ENCODE peak calls at places on chromosome 20, in nine cellular contexts. U is psoas muscle, I is GM23248, J is stomach, O is Panc1, B is thyroid gland, T is mammary epithelial cell, Y is IMR-90, K is heart right ventricle. W is an unnamed sample. For H3K36me3 and H3K4me1, the result is how much of the 10 kb centered on the place peaks cover.

GRCh38 chr20:3687655-3688054 is 5.8 kb upstream of the ADAM33 start:
- DNase-seq in U (no peak), I (peak), J (no peak), O (no peak), B (no peak), T (no peak), Y (peak), K (no peak), W (no peak)

GRCh38 chr20:2734899-2735298 is 42.3 kb downstream of the EBF4 start:
- DNase-seq in U (no peak), I (no peak), J (no peak), O (no peak), B (no peak), T (no peak), Y (no peak), K (no peak), W (no peak)

GRCh38 chr20:51628533-51629398 is 86.2 kb upstream of the NFATC2 start:
- DNase-seq in U (no peak), I (peak), J (no peak), O (no peak), B (no peak), T (no peak), Y (peak), K (no peak), W (no peak)

GRCh38 chr20:49948178-49948577 is 12.0 kb downstream of the RNF114 start:
- DNase-seq in U (no peak), I (no peak), J (no peak), O (no peak), B (no peak), T (no peak), Y (peak), K (no peak), W (no peak)

GRCh38 chr20:51553897-51554504 is 11.5 kb upstream of the NFATC2 start:
- DNase-seq in U (no peak), I (peak), J (no peak), O (no peak), B (no peak), T (no peak), Y (peak), K (no peak), W (no peak)

GRCh38 chr20:34544109-34544793 is 14.3 kb upstream of the MAP1LC3A start:
- DNase-seq in U (no peak), I (no peak), J (no peak), O (no peak), B (peak), T (no peak), Y (no peak), K (no peak), W (no peak)

GRCh38 chr20:9617940-9618339 is 103.5 kb downstream of the LAMP5 start:
- DNase-seq in U (no peak), I (peak), J (peak), O (peak), B (no peak), T (peak), Y (peak), K (no peak), W (peak)

GRCh38 chr20:45910670-45911485 is 1.1 kb downstream of the PLTP start:
- DNase-seq in U (peak), I (peak), J (peak), O (no peak), B (peak), T (peak), Y (peak), K (peak), W (peak)

GRCh38 chr20:47356220-47356525 is 326 bp downstream of the ZMYND8 start:
- DNase-seq in U (no peak), I (no peak), J (no peak), O (no peak), B (no peak), T (no peak), Y (no peak), K (no peak), W (no peak)

GRCh38 chr20:51573576-51574243 is 31.2 kb upstream of the NFATC2 start:
- DNase-seq in U (peak), I (peak), J (no peak), O (no peak), B (no peak), T (no peak), Y (no peak), K (no peak), W (no peak)

GRCh38 chr20:17320456-17320855 is 93.6 kb downstream of the PCSK2 start:
- DNase-seq in U (no peak), I (peak), J (no peak), O (no peak), B (no peak), T (no peak), Y (no peak), K (no peak), W (no peak)

GRCh38 chr20:41151134-41151869 is 14.0 kb downstream of the PLCG1 start:
- DNase-seq in U (peak), I (no peak), J (no peak), O (no peak), B (no peak), T (no peak), Y (no peak), K (no peak), W (no peak)

GRCh38 chr20:50312682-50313187 is 122.1 kb downstream of the CEBPB start:
- DNase-seq in U (peak), I (peak), J (peak), O (no peak), B (peak), T (peak), Y (peak), K (peak), W (no peak)

GRCh38 chr20:41508335-41508734 is 109.8 kb downstream of the CHD6 start:
- DNase-seq in U (no peak), I (no peak), J (no peak), O (no peak), B (no peak), T (no peak), Y (no peak), K (no peak), W (no peak)

GRCh38 chr20:48901326-48901725 is 20.2 kb upstream of the ARFGEF2 start:
- DNase-seq in U (no peak), I (no peak), J (no peak), O (no peak), B (no peak), T (no peak), Y (no peak), K (no peak), W (no peak)

GRCh38 chr20:39910536-39910935 is 778.5 kb downstream of the MAFB start:
- DNase-seq in U (no peak), I (no peak), J (no peak), O (no peak), B (peak), T (no peak), Y (no peak), K (peak), W (no peak)

GRCh38 chr20:31652917-31653385 is 15.2 kb downstream of the COX4I2 start:
- DNase-seq in U (no peak), I (peak), J (no peak), O (no peak), B (no peak), T (no peak), Y (peak), K (no peak), W (no peak)

GRCh38 chr20:21134883-21135493 is 9.1 kb downstream of the KIZ start:
- DNase-seq in U (no peak), I (no peak), J (no peak), O (no peak), B (no peak), T (no peak), Y (no peak), K (no peak), W (peak)

GRCh38 chr20:11411765-11412164 is 505.9 kb upstream of the BTBD3 start:
- DNase-seq in U (no peak), I (no peak), J (no peak), O (no peak), B (no peak), T (no peak), Y (no peak), K (no peak), W (no peak)

GRCh38 chr20:50911716-50912115 is 19.5 kb downstream of the ADNP start:
- DNase-seq in U (no peak), I (no peak), J (no peak), O (no peak), B (no peak), T (no peak), Y (peak), K (no peak), W (peak)

GRCh38 chr20:63312690-63313348 is 19.8 kb downstream of the COL20A1 start:
- DNase-seq in U (peak), I (peak), J (no peak), O (no peak), B (no peak), T (no peak), Y (peak), K (peak), W (no peak)

GRCh38 chr20:63313349-63314014 is 20.5 kb downstream of the COL20A1 start:
- DNase-seq in U (peak), I (no peak), J (no peak), O (no peak), B (no peak), T (no peak), Y (no peak), K (peak), W (no peak)

GRCh38 chr20:63314566-63315239 is 21.7 kb downstream of the COL20A1 start:
- DNase-seq in U (peak), I (no peak), J (no peak), O (no peak), B (no peak), T (no peak), Y (no peak), K (peak), W (no peak)

GRCh38 chr20:63315240-63315981 is 22.4 kb downstream of the COL20A1 start:
- DNase-seq in U (peak), I (no peak), J (no peak), O (no peak), B (no peak), T (no peak), Y (no peak), K (peak), W (peak)

DNA sequence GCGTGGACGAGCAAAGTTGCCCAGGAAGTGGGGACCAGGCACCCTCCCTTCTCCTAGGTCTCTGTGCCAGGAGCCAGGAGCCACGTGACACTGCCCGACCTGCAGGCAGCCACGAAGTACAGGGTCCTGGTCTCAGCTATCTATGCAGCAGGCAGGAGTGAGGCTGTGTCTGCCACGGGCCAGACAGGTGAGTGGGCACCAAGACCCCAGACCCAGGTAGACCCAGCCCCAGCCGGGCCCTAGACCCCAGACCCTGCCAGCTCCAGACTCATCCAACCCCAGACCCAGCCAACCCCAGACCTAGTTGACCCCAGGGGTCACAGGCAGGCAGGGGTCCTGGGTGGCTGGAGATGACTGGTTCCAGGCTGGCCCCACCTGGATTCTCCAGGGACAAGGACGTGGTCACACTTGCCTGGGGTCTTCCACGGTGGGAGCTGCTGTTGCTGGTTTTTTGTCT is 21.1 kb downstream of the COL20A1 start:
- DNase-seq in U (peak), I (no peak), J (no peak), O (no peak), B (no peak), T (no peak), Y (no peak), K (peak), W (no peak)
- H3K36me3 ChIP-seq in U (under half), I (under half), J (under half), O (under half), B (under half), T (under half), Y (under half), K (under half), W (under half)

GRCh38 chr20:62405108-62405980 is 1.7 kb downstream of the CABLES2 start:
- DNase-seq in U (peak), I (peak), J (peak), O (no peak), B (peak), T (peak), Y (peak), K (peak), W (peak)
- H3K4me3 ChIP-seq in U (peak), I (no peak), J (no peak), O (no peak), B (no peak), T (no peak), Y (no peak), K (no peak), W (peak)

GRCh38 chr20:62598761-62599194 is 43.5 kb upstream of the SLCO4A1 start:
- DNase-seq in U (no peak), I (no peak), J (peak), O (no peak), B (no peak), T (no peak), Y (no peak), K (no peak), W (peak)
- H3K4me1 ChIP-seq in U (under half), I (under half), J (under half), O (under half), B (under half), T (under half), Y (under half), K (under half), W (under half)

DNA sequence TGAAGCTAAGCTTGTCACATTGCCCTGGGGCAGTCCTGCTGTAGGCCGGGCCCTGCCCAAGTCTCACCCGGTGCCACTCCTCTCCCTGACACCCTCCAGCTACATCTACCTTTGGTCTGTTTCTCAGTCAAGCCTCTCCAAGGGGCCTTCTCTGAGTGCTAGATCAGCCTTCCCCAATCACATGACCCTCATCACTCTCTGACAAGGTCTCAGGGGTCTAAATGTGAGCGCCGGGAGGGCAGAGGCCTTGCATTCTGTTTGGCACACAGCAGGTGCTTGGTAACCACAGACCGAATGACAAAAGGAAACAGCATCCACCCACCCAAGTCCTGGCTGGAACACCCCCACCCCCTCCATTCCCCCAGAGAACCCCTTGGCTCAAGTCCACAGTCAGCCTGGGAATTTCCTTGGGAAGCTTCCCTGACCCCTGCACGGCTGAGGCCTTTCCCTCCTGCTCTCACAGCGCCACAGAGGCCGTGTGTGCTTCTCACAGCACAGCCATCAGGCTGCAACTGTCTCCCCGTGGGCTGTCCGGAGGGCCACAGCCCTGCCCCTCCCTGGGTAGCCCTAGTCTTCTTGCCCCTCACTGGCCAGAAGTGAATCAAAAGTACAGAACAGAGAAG is 32.9 kb downstream of the PKIG start:
- DNase-seq in U (no peak), I (no peak), J (no peak), O (no peak), B (no peak), T (no peak), Y (peak), K (peak), W (no peak)
- H3K36me3 ChIP-seq in U (half or more), I (under half), J (half or more), O (under half), B (under half), T (under half), Y (under half), K (under half), W (under half)

GRCh38 chr20:63036266-63036665 is 29.5 kb upstream of the BHLHE23 start:
- DNase-seq in U (peak), I (no peak), J (no peak), O (no peak), B (no peak), T (no peak), Y (no peak), K (peak), W (peak)

GRCh38 chr20:63032861-63033634 is 26.3 kb upstream of the BHLHE23 start:
- DNase-seq in U (peak), I (no peak), J (no peak), O (no peak), B (no peak), T (no peak), Y (no peak), K (peak), W (peak)

GRCh38 chr20:63032026-63032800 is 25.4 kb upstream of the BHLHE23 start:
- DNase-seq in U (peak), I (no peak), J (no peak), O (no peak), B (no peak), T (no peak), Y (no peak), K (peak), W (no peak)

GRCh38 chr20:63035284-63036185 is 28.8 kb upstream of the BHLHE23 start:
- DNase-seq in U (peak), I (no peak), J (no peak), O (no peak), B (no peak), T (no peak), Y (no peak), K (peak), W (no peak)

DNA sequence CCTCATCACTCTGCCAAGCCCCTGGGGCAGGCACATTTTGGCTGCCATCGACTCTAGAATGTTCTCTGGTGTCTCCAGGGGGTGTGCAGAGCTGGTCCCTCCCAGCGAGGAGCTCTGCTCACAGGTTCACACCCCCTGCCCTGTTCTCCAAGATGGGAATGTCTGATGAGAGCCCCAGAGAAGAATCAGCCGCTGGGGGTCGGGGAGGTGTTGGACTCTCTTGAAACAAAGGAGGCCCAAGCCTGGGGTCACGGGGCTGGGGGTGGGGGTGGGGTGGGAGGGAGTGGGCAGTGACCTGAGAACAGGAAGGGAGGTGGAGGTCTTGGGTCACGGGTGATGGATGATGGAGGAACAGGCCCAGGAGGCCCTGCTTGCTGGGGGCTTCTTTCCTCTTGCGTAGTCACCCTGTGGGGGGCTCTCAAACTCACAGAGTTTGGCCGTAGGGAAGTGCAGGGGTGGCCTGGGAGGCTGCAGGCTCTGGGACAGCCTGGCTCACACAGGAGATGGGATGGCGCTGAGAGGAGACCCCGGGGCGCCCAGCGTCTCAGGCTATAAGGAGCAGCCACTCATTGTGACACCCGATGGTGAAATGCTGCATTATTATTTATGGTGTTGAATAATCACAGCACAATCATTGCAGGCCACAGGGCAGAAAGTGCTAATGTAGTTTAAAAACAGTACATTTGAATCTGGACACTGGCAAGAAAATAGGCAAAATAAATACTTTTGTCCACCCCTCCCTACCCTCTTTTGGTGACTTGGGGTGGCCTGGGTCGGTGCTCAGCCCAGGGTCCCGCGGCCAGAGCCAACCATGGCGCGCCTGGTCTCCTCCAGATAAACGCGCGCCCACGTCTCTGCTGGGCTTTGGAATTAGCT is 27.1 kb upstream of the BHLHE23 start:
- DNase-seq in U (peak), I (no peak), J (no peak), O (no peak), B (no peak), T (no peak), Y (no peak), K (peak), W (peak)
- H3K4me3 ChIP-seq in U (no peak), I (no peak), J (no peak), O (no peak), B (no peak), T (no peak), Y (no peak), K (no peak), W (no peak)

GRCh38 chr20:33419140-33419974 is 18.0 kb upstream of the CDK5RAP1 start:
- DNase-seq in U (peak), I (no peak), J (no peak), O (no peak), B (no peak), T (no peak), Y (peak), K (peak), W (no peak)

GRCh38 chr20:33418033-33418432 is 16.7 kb upstream of the CDK5RAP1 start:
- DNase-seq in U (no peak), I (no peak), J (no peak), O (no peak), B (no peak), T (no peak), Y (no peak), K (no peak), W (no peak)

DNA sequence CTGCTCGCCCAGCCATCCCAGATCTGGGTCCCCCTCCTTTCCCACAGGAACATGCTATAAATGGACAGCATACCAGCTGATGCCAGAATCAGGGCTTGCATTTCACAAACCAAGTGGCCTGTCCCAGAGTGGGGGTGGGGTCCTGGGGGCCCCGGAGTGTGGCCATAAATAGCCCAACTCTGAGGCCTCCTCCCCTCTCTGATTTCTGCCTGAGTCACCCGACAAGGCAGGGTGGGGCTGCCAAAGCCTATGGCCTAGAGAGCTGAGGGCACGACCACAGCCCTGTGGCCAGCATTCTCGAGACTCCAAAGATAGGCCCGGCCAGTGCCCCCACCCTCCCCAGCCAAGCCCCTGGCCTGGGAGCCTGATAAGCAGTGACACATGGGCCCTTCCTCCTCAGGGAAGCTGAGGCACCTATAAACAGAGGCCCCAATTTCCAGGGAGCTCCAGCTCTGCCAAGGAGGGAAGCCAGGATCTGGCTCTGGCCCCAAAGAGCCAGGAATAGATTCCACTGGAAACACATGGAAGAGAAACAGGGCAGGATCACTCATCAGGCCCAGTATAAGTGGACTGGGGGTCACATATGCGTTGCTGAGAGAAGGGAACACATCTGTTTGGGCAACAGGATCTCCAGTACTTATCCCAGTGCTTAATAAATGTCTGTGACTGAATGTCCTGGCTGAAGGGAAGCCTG is 20.3 kb downstream of the SNTA1 start:
- DNase-seq in U (peak), I (peak), J (peak), O (no peak), B (no peak), T (peak), Y (peak), K (peak), W (peak)
- H3K4me1 ChIP-seq in U (half or more), I (under half), J (under half), O (under half), B (under half), T (under half), Y (under half), K (half or more), W (under half)

GRCh38 chr20:36061754-36062153 is 92.8 kb upstream of the EPB41L1 start:
- DNase-seq in U (peak), I (peak), J (no peak), O (no peak), B (no peak), T (no peak), Y (no peak), K (peak), W (no peak)
- H3K36me3 ChIP-seq in U (under half), I (under half), J (under half), O (under half), B (under half), T (under half), Y (under half), K (under half), W (under half)

W was measured in Caco-2.